ENCODE peak calls at places on chromosomes 16 and 17, in seven cellular contexts. L, U, A, Z, C, W and M are unnamed samples.

GRCh38 chr16:12062343-12063003 is 85.9 kb downstream of the SNX29 start:
- DNase-seq in L (no peak), U (peak; percentile 52), A (peak; percentile 74), Z (no peak), C (no peak), W (no peak), M (peak; percentile 10)

GRCh38 chr17:68775338-68775737 is 174.2 kb upstream of the FAM20A start:
- DNase-seq in L (no peak), U (no peak), A (peak; percentile 45), Z (no peak), C (no peak), W (no peak), M (no peak)

GRCh38 chr17:6910987-6911603 is 79.6 kb upstream of the TEKT1 start:
- DNase-seq in L (no peak), U (peak; percentile 15), A (peak; percentile 64), Z (peak; percentile 41), C (peak; percentile 60), W (no peak), M (peak; percentile 52)

GRCh38 chr17:49468827-49469385 is 26.2 kb upstream of the NGFR start:
- DNase-seq in L (no peak), U (no peak), A (no peak), Z (no peak), C (no peak), W (no peak), M (no peak)

GRCh38 chr16:24409045-24409444 is 130.3 kb upstream of the RBBP6 start:
- DNase-seq in L (no peak), U (no peak), A (peak; percentile 29), Z (peak; percentile 21), C (peak; percentile 55), W (no peak), M (no peak)

GRCh38 chr16:49557070-49557446 is 183.5 kb downstream of the C16orf78 start:
- DNase-seq in L (no peak), U (no peak), A (no peak), Z (no peak), C (no peak), W (peak; percentile 67), M (no peak)

GRCh38 chr17:34241062-34241461 is 14.0 kb upstream of the CCL2 start:
- DNase-seq in L (no peak), U (no peak), A (no peak), Z (no peak), C (no peak), W (no peak), M (peak; percentile 64)

GRCh38 chr16:23423496-23424049 is 29.4 kb downstream of the COG7 start:
- DNase-seq in L (no peak), U (peak; percentile 97), A (peak; percentile 94), Z (no peak), C (peak; percentile 93), W (no peak), M (peak; percentile 41)

GRCh38 chr17:59756236-59756818 is 48.9 kb downstream of the VMP1 start:
- DNase-seq in L (no peak), U (peak; percentile 67), A (peak; percentile 96), Z (no peak), C (peak; percentile 99), W (no peak), M (no peak)

GRCh38 chr17:43360376-43360738 is 38.4 kb upstream of the ARL4D start:
- DNase-seq in L (peak; percentile 48), U (no peak), A (peak; percentile 69), Z (peak; percentile 47), C (peak; percentile 80), W (peak; percentile 33), M (peak; percentile 51)

GRCh38 chr17:33267279-33267790 is 25.8 kb downstream of the ASIC2 start:
- DNase-seq in L (no peak), U (no peak), A (peak; percentile 84), Z (no peak), C (peak; percentile 71), W (no peak), M (no peak)

GRCh38 chr17:29573871-29574731 is 5.6 kb downstream of the TP53I13 start:
- DNase-seq in L (no peak), U (no peak), A (no peak), Z (no peak), C (no peak), W (peak; percentile 1), M (no peak)

GRCh38 chr16:72108353-72109102 is 14.9 kb downstream of the DHX38 start:
- DNase-seq in L (no peak), U (no peak), A (no peak), Z (peak; percentile 8), C (no peak), W (no peak), M (no peak)

GRCh38 chr17:19440421-19440820 is 29.4 kb downstream of the RNF112 start:
- DNase-seq in L (no peak), U (no peak), A (no peak), Z (no peak), C (no peak), W (no peak), M (no peak)

GRCh38 chr16:27363797-27364196 is 38.2 kb upstream of the IL21R start:
- DNase-seq in L (no peak), U (no peak), A (peak; percentile 61), Z (no peak), C (peak; percentile 74), W (no peak), M (no peak)

GRCh38 chr16:65068151-65068740 is 53.6 kb downstream of the CDH11 start:
- DNase-seq in L (no peak), U (no peak), A (no peak), Z (no peak), C (no peak), W (no peak), M (peak; percentile 62)

GRCh38 chr17:78544876-78545755 is 32.1 kb downstream of the DNAH17 start:
- DNase-seq in L (no peak), U (no peak), A (peak; percentile 68), Z (no peak), C (no peak), W (no peak), M (no peak)

GRCh38 chr17:21165922-21166598 is 39.3 kb downstream of the DHRS7B start:
- DNase-seq in L (no peak), U (no peak), A (no peak), Z (no peak), C (no peak), W (no peak), M (no peak)

GRCh38 chr17:66819466-66819865 is 15.5 kb upstream of the CACNG5 start:
- DNase-seq in L (no peak), U (no peak), A (no peak), Z (no peak), C (no peak), W (no peak), M (no peak)

GRCh38 chr16:72480926-72481325 is 309.0 kb upstream of the PMFBP1 start:
- DNase-seq in L (no peak), U (no peak), A (no peak), Z (no peak), C (no peak), W (no peak), M (no peak)

GRCh38 chr17:81577278-81578000 is 25.3 kb upstream of the FAAP100 start:
- DNase-seq in L (no peak), U (no peak), A (peak; percentile 30), Z (no peak), C (peak; percentile 76), W (no peak), M (no peak)

GRCh38 chr17:1484586-1485310 is 7.7 kb downstream of the MYO1C start:
- DNase-seq in L (no peak), U (no peak), A (peak; percentile 39), Z (peak; percentile 78), C (peak; percentile 75), W (peak; percentile 63), M (peak; percentile 43)

GRCh38 chr17:73635101-73635767 is 9.0 kb downstream of the SDK2 start:
- DNase-seq in L (no peak), U (no peak), A (no peak), Z (no peak), C (no peak), W (no peak), M (no peak)

GRCh38 chr17:80353718-80354275 is 61.2 kb upstream of the ENDOV start:
- DNase-seq in L (no peak), U (no peak), A (no peak), Z (no peak), C (no peak), W (no peak), M (no peak)

GRCh38 chr17:39069114-39069756 is 82.2 kb downstream of the PLXDC1 start:
- DNase-seq in L (no peak), U (no peak), A (peak; percentile 40), Z (peak; percentile 78), C (peak; percentile 58), W (no peak), M (peak; percentile 46)

GRCh38 chr17:43568506-43569082 is 22.5 kb upstream of the ETV4 start:
- DNase-seq in L (no peak), U (no peak), A (no peak), Z (no peak), C (no peak), W (no peak), M (no peak)

GRCh38 chr17:45371414-45372324 is 54.8 kb upstream of the MAP3K14 start:
- DNase-seq in L (no peak), U (peak; percentile 72), A (peak; percentile 83), Z (no peak), C (peak; percentile 98), W (peak; percentile 86), M (no peak)